ENCODE peak calls at places on chromosome 5, in ten cellular contexts. F is heart left ventricle, R is left ventricle myocardium inferior, U is PC-3, I is RWPE1, G is esophagus squamous epithelium, S is tibial artery, Q is HCT116, L is suprapubic skin, Y is A673. B is an unnamed sample.

GRCh38 chr5:86786955-86787354 is 169.2 kb downstream of the COX7C start:
- DNase-seq in G (no peak), U (no peak), L (no peak), R (no peak), F (no peak), Q (no peak), S (no peak), I (no peak), Y (no peak), B (no peak)

GRCh38 chr5:160439205-160439600 is 17.5 kb downstream of the PTTG1 start:
- DNase-seq in F (peak), Q (peak), I (peak), Y (peak), R (peak), G (peak), L (peak), S (peak), U (peak), B (no peak)

GRCh38 chr5:144377207-144377606 is 206.5 kb downstream of the KCTD16 start:
- DNase-seq in R (no peak), Q (no peak), F (no peak), L (no peak), Y (no peak), G (no peak), I (no peak), S (no peak), U (no peak), B (no peak)

GRCh38 chr5:40652441-40653220 is 27.1 kb upstream of the PTGER4 start:
- DNase-seq in Q (no peak), Y (no peak), I (no peak), U (no peak), L (no peak), R (no peak), S (no peak), G (no peak), F (no peak), B (peak)

GRCh38 chr5:76999451-76999850 is 30.8 kb upstream of the AGGF1 start:
- DNase-seq in G (no peak), I (peak), L (no peak), R (no peak), Y (peak), Q (no peak), U (peak), S (no peak), F (no peak), B (peak)

GRCh38 chr5:65024681-65025080 is 256.0 kb downstream of the CWC27 start:
- DNase-seq in U (no peak), S (no peak), G (no peak), Q (no peak), I (no peak), L (no peak), R (no peak), Y (no peak), F (no peak), B (no peak)

GRCh38 chr5:176725521-176725920 is 78.2 kb downstream of the TSPAN17 start:
- DNase-seq in G (no peak), R (no peak), U (no peak), Y (no peak), F (no peak), I (no peak), Q (no peak), L (no peak), S (no peak), B (no peak)

GRCh38 chr5:55172937-55173695 is at the start of gene CDC20B:
- DNase-seq in Y (peak), R (peak), L (peak), U (peak), I (peak), G (no peak), S (peak), Q (no peak), F (peak), B (no peak)

GRCh38 chr5:30156156-30156555 is 1037.3 kb upstream of the CDH6 start:
- DNase-seq in G (no peak), F (no peak), I (peak), S (no peak), L (no peak), U (peak), Q (no peak), R (no peak), Y (no peak), B (peak)

GRCh38 chr5:54088081-54088480 is 222.3 kb downstream of the ARL15 start:
- DNase-seq in U (no peak), Q (no peak), F (no peak), Y (no peak), R (no peak), L (no peak), S (no peak), I (no peak), G (no peak), B (no peak)

GRCh38 chr5:54087436-54087835 is 222.9 kb downstream of the ARL15 start:
- DNase-seq in G (no peak), R (no peak), Q (no peak), S (no peak), L (no peak), I (no peak), U (peak), Y (no peak), F (no peak), B (no peak)

GRCh38 chr5:54093081-54093492 is 217.3 kb downstream of the ARL15 start:
- DNase-seq in I (peak), G (no peak), L (no peak), R (no peak), Y (no peak), U (peak), Q (no peak), F (no peak), S (no peak), B (peak)

GRCh38 chr5:54091416-54092130 is 218.8 kb downstream of the ARL15 start:
- DNase-seq in F (peak), I (peak), Y (no peak), S (no peak), G (no peak), Q (no peak), L (no peak), U (no peak), R (peak), B (peak)

GRCh38 chr5:54090495-54091084 is 219.8 kb downstream of the ARL15 start:
- DNase-seq in I (peak), U (peak), R (no peak), Q (peak), S (no peak), Y (peak), L (no peak), F (no peak), G (no peak), B (peak)
- TF ChIP-seq CTCF in I (no peak), U (peak), R (no peak), Q (peak), S (no peak), Y (peak), L (no peak), F (peak), G (no peak), B (peak)

GRCh38 chr5:61333351-61334223 is 1.5 kb downstream of the ZSWIM6 start:
- DNase-seq in R (peak), U (peak), I (peak), Q (no peak), L (peak), F (peak), G (no peak), Y (peak), S (peak), B (no peak)
- H3K27ac ChIP-seq in R (peak), U (no peak), I (peak), Q (peak), L (peak), F (peak), G (peak), Y (peak), S (peak), B (peak)

GRCh38 chr5:174571662-174572397 is 152.6 kb upstream of the MSX2 start:
- DNase-seq in R (peak), Y (peak), L (no peak), Q (peak), S (peak), U (peak), G (no peak), F (peak), I (peak), B (peak)
- TF ChIP-seq CTCF in R (peak), Y (peak), L (no peak), Q (peak), S (no peak), U (peak), G (no peak), F (peak), I (peak), B (peak)

DNA sequence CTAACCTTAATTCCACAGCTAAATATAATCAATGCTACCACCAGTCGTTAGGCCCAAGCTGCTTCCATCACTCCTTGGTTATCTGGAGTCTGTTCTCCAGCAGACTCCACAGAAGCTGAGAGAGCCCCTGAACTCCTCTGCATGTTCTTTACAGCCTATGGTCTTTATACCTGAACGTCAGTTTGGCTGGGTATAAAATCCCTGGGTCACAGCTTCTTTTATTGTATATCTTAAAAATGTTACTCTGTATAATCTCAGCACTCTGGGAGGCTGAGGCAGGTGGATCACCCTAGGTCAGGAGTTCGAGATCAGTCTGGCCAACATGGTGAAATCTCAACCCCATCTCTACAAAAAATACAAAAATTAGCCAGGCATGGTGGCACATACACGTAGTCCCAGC is 23.7 kb upstream of the MRNIP start:
- DNase-seq in U (no peak), S (no peak), Y (no peak), L (no peak), G (no peak), I (no peak), F (no peak), R (no peak), Q (no peak), B (no peak)
- H3K27ac ChIP-seq in U (no peak), S (no peak), Y (no peak), L (no peak), G (no peak), I (no peak), F (no peak), R (no peak), Q (no peak), B (no peak)